ENCODE peak calls at places on chromosome 4, in seven cellular contexts. T is endothelial cell of umbilical vein; F is cardiac muscle cell; Q is HCT116; C is CD8-positive, alpha-beta T cell; N is HepG2; O is sigmoid colon. B is an unnamed sample. For H3K36me3, the result is how much of the 10 kb centered on the place peaks cover.

GRCh38 chr4:115234405-115235093 is 121.1 kb upstream of the NDST4 start:
- DNase-seq in T (no peak), F (peak), Q (peak), C (no peak), N (peak), O (no peak), B (no peak)

GRCh38 chr4:155609455-155610059 is 57.1 kb upstream of the GUCY1A1 start:
- DNase-seq in T (no peak), F (no peak), Q (no peak), C (no peak), N (no peak), O (no peak), B (no peak)

GRCh38 chr4:15690020-15690809 is 8.6 kb downstream of the FAM200B start:
- DNase-seq in T (peak), F (no peak), Q (peak), C (no peak), N (peak), O (no peak), B (peak)

GRCh38 chr4:27081675-27082579 is 221.3 kb downstream of the STIM2 start:
- DNase-seq in T (no peak), F (no peak), Q (no peak), C (no peak), N (no peak), O (no peak), B (no peak)

GRCh38 chr4:7805533-7806079 is 134.1 kb downstream of the AFAP1 start:
- DNase-seq in T (peak), F (peak), Q (no peak), C (no peak), N (peak), O (no peak), B (no peak)

GRCh38 chr4:830776-831482 is 5.0 kb upstream of the CPLX1 start:
- DNase-seq in T (no peak), F (no peak), Q (no peak), C (no peak), N (no peak), O (peak), B (no peak)

GRCh38 chr4:41509411-41510008 is 28.4 kb upstream of the LIMCH1 start:
- DNase-seq in T (peak), F (no peak), Q (no peak), C (no peak), N (no peak), O (no peak), B (no peak)

GRCh38 chr4:7960790-7961655 is 21.4 kb upstream of the AFAP1 start:
- DNase-seq in T (peak), F (peak), Q (no peak), C (no peak), N (no peak), O (peak), B (peak)

GRCh38 chr4:6192245-6192644 is 8.1 kb downstream of the JAKMIP1 start:
- DNase-seq in T (no peak), F (no peak), Q (no peak), C (no peak), N (peak), O (peak), B (no peak)

GRCh38 chr4:35943606-35944005 is 300.7 kb downstream of the ARAP2 start:
- DNase-seq in T (no peak), F (no peak), Q (no peak), C (no peak), N (no peak), O (no peak), B (no peak)

GRCh38 chr4:107643021-107643420 is 77.0 kb downstream of the PAPSS1 start:
- DNase-seq in T (no peak), F (no peak), Q (no peak), C (no peak), N (no peak), O (no peak), B (no peak)

GRCh38 chr4:125283702-125284279 is 31.0 kb upstream of the FAT4 start:
- DNase-seq in T (peak), F (peak), Q (peak), C (no peak), N (peak), O (no peak), B (no peak)

GRCh38 chr4:45716093-45716492 is 407.8 kb downstream of the GABRG1 start:
- DNase-seq in T (no peak), F (no peak), Q (no peak), C (no peak), N (no peak), O (no peak), B (no peak)

GRCh38 chr4:142550955-142551354 is 295.1 kb downstream of the INPP4B start:
- DNase-seq in T (no peak), F (no peak), Q (peak), C (no peak), N (no peak), O (no peak), B (no peak)

GRCh38 chr4:164438321-164438720 is 315.6 kb upstream of the SMIM31 start:
- DNase-seq in T (no peak), F (no peak), Q (no peak), C (no peak), N (no peak), O (no peak), B (no peak)

GRCh38 chr4:8558080-8558960 is 21.9 kb upstream of the GPR78 start:
- DNase-seq in T (no peak), F (no peak), Q (no peak), C (no peak), N (no peak), O (no peak), B (no peak)

GRCh38 chr4:13173974-13174373 is 310.2 kb downstream of the RAB28 start:
- DNase-seq in T (no peak), F (no peak), Q (no peak), C (no peak), N (no peak), O (peak), B (no peak)

GRCh38 chr4:179110356-179110755 is 1668.1 kb upstream of the AGA start:
- DNase-seq in T (no peak), F (no peak), Q (no peak), C (no peak), N (no peak), O (no peak), B (no peak)

GRCh38 chr4:145451895-145452294 is 29.8 kb upstream of the SMAD1 start:
- DNase-seq in T (no peak), F (no peak), Q (no peak), C (no peak), N (no peak), O (no peak), B (no peak)

GRCh38 chr4:54004463-54004862 is 59.9 kb downstream of the CHIC2 start:
- DNase-seq in T (no peak), F (no peak), Q (no peak), C (no peak), N (peak), O (no peak), B (no peak)

GRCh38 chr4:80788798-80789197 is 241.7 kb upstream of the BMP3 start:
- DNase-seq in T (no peak), F (peak), Q (no peak), C (no peak), N (no peak), O (no peak), B (no peak)

GRCh38 chr4:4884611-4885010 is 25.1 kb downstream of the MSX1 start:
- DNase-seq in T (no peak), F (no peak), Q (no peak), C (no peak), N (no peak), O (no peak), B (no peak)

GRCh38 chr4:4875611-4876010 is 16.1 kb downstream of the MSX1 start:
- DNase-seq in T (no peak), F (no peak), Q (no peak), C (no peak), N (no peak), O (no peak), B (no peak)

GRCh38 chr4:4876945-4877661 is 17.6 kb downstream of the MSX1 start:
- DNase-seq in T (no peak), F (no peak), Q (no peak), C (no peak), N (no peak), O (no peak), B (no peak)

GRCh38 chr4:4880492-4880891 is 21.0 kb downstream of the MSX1 start:
- DNase-seq in T (no peak), F (no peak), Q (no peak), C (no peak), N (no peak), O (no peak), B (no peak)

DNA sequence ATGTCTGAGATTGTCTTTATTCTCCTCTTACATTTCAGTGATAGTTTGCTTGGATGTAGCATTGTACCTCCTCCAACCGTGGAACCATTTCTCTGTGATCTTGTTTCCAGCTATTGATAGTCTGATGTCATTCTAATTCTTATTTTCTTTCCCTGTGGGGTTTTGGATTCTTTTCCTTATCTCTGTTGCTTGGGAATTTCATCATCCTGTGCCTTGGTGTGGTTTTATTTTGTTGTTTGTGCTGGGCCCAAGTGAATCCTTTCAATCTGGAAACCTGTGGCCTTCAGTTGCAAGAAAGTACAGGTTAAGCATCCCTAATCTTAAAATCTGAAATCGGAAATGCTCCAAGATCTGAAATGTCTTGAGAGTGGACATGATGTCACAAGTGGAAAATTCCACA is 22.0 kb downstream of the MSX1 start:
- DNase-seq in T (no peak), F (no peak), Q (no peak), C (no peak), N (no peak), O (no peak), B (no peak)
- H3K4me3 ChIP-seq in T (no peak), F (no peak), Q (no peak), C (no peak), N (no peak), O (no peak), B (no peak)

GRCh38 chr4:186726440-186727148 is 2.9 kb upstream of the FAT1 start:
- DNase-seq in T (peak), F (peak), Q (peak), C (no peak), N (peak), O (peak), B (no peak)
- TF ChIP-seq CTCF in T (no peak), F (no peak), Q (no peak), C (no peak), N (peak), O (no peak), B (peak)

GRCh38 chr4:24519649-24520048 is 64.7 kb downstream of the DHX15 start:
- DNase-seq in T (peak), F (peak), Q (no peak), C (no peak), N (peak), O (no peak), B (no peak)
- H3K36me3 ChIP-seq in T (under half), F (under half), Q (under half), C (under half), N (under half), O (under half), B (under half)

DNA sequence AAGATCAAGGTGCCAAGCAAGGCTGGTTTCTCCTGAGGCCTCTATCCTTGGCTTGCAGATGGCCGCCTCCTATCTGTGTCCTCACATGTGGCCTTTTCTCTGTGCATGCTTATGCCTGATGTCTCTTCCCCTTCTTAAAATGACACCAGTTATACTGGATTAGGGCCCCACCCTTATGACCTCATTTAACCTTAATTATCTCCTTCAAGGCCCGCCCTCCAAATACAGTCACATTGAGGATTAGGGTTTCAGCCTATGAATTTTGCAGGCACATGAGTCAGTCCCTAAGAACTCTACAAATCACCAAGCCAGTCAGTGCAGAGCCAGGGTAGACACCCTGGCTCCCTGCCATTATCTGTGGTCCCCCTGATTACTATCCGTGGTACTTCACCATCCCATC is 51.6 kb downstream of the MAML3 start:
- DNase-seq in T (no peak), F (no peak), Q (no peak), C (no peak), N (no peak), O (no peak), B (no peak)
- H3K4me3 ChIP-seq in T (no peak), F (no peak), Q (no peak), C (no peak), N (no peak), O (no peak), B (no peak)

GRCh38 chr4:38166082-38166481 is 205.9 kb downstream of the PTTG2 start:
- DNase-seq in T (no peak), F (no peak), Q (no peak), C (no peak), N (no peak), O (no peak), B (no peak)
- TF ChIP-seq CTCF in T (no peak), F (no peak), Q (peak), C (no peak), N (peak), O (no peak), B (no peak)

GRCh38 chr4:182575225-182575624 is 332.0 kb downstream of the TENM3 start:
- DNase-seq in T (no peak), F (no peak), Q (no peak), C (no peak), N (no peak), O (no peak), B (no peak)
- H3K36me3 ChIP-seq in T (under half), F (under half), Q (under half), C (under half), N (under half), O (under half), B (under half)